ENCODE peak calls at places on chromosomes 3 and 15, in four cellular contexts. N is astrocyte of the cerebellum, D is heart right ventricle, O is SJSA1. S is an unnamed sample.

GRCh38 chr3:159165972-159166371 is 364.1 kb downstream of the MFSD1 start:
- DNase-seq in N (no peak), D (no peak), O (no peak), S (no peak)

GRCh38 chr3:175512700-175513099 is 653.6 kb downstream of the NAALADL2 start:
- DNase-seq in N (no peak), D (no peak), O (no peak), S (no peak)

GRCh38 chr15:38304486-38304885 is 51.9 kb downstream of the SPRED1 start:
- DNase-seq in N (no peak), D (no peak), O (no peak), S (no peak)

GRCh38 chr3:50584391-50584790 is 15.1 kb downstream of the HEMK1 start:
- DNase-seq in N (no peak), D (no peak), O (no peak), S (no peak)

GRCh38 chr15:101047301-101047781 is 128.2 kb downstream of the LRRK1 start:
- DNase-seq in N (no peak), D (peak; percentile 2), O (peak; percentile 73), S (no peak)

GRCh38 chr15:76199106-76200082 is 111.9 kb downstream of the ETFA start:
- DNase-seq in N (peak; percentile 68), D (peak; percentile 76), O (peak; percentile 73), S (no peak)

GRCh38 chr3:146498002-146498736 is 28.8 kb upstream of the PLSCR2 start:
- DNase-seq in N (no peak), D (no peak), O (no peak), S (no peak)

GRCh38 chr15:37289109-37289765 is 188.9 kb upstream of the MEIS2 start:
- DNase-seq in N (peak; percentile 15), D (no peak), O (no peak), S (no peak)

GRCh38 chr3:129277829-129278271 is 820 bp upstream of the HMCES start:
- DNase-seq in N (no peak), D (peak; percentile 19), O (no peak), S (peak; percentile 11)

GRCh38 chr3:97201814-97202213 is 387.4 kb downstream of the EPHA6 start:
- DNase-seq in N (no peak), D (no peak), O (no peak), S (no peak)

GRCh38 chr3:65672876-65673815 is 365.6 kb downstream of the MAGI1 start:
- DNase-seq in N (peak; percentile 37), D (peak; percentile 55), O (peak; percentile 51), S (peak; percentile 17)